ENCODE peak calls at places on chromosome 1, in eight cellular contexts. One of them, this sample, is unnamed.
A peak's percentile ranks its signal among the peaks of the same experiment; 100 is the strongest.

GRCh38 chr1:154768456-154769125 is 101.5 kb downstream of the KCNN3 start:
- DNase-seq in NCI-H510A treated with DMSO at 0.1 percent for 48 hours: no peak
- DNase-seq in germinal center: no peak
- DNase-seq in stimulated activated CD4-positive, alpha-beta T cell treated with anti-CD3 and anti-CD28 coated beads, Interleukin-1b, Interleukin-23, amount 100 ng/mL, for 1 hour: no peak
- DNase-seq in NCI-H1930: no peak
- DNase-seq in posterior vena cava: peak; percentile 61
- DNase-seq in A549: no peak
- DNase-seq in stimulated activated CD8-positive, alpha-beta memory T cell treated with anti-CD3 and anti-CD28 coated beads, Interleukin-2, amount 100 ng/mL, for 1 hour: no peak
- DNase-seq in this sample: no peak

GRCh38 chr1:44512313-44512885 is 107.3 kb downstream of the RNF220 start:
- DNase-seq in A549: no peak
- DNase-seq in stimulated activated CD8-positive, alpha-beta memory T cell treated with anti-CD3 and anti-CD28 coated beads, Interleukin-2, amount 100 ng/mL, for 1 hour: no peak
- DNase-seq in NCI-H1930: no peak
- DNase-seq in posterior vena cava: no peak
- DNase-seq in germinal center: no peak
- DNase-seq in stimulated activated CD4-positive, alpha-beta T cell treated with anti-CD3 and anti-CD28 coated beads, Interleukin-1b, Interleukin-23, amount 100 ng/mL, for 1 hour: no peak
- DNase-seq in NCI-H510A treated with DMSO at 0.1 percent for 48 hours: no peak
- DNase-seq in this sample: no peak

GRCh38 chr1:52546852-52547251 is 6.0 kb downstream of the TUT4 start:
- DNase-seq in A549: no peak
- DNase-seq in stimulated activated CD8-positive, alpha-beta memory T cell treated with anti-CD3 and anti-CD28 coated beads, Interleukin-2, amount 100 ng/mL, for 1 hour: no peak
- DNase-seq in germinal center: no peak
- DNase-seq in stimulated activated CD4-positive, alpha-beta T cell treated with anti-CD3 and anti-CD28 coated beads, Interleukin-1b, Interleukin-23, amount 100 ng/mL, for 1 hour: no peak
- DNase-seq in NCI-H510A treated with DMSO at 0.1 percent for 48 hours: no peak
- DNase-seq in NCI-H1930: no peak
- DNase-seq in posterior vena cava: no peak
- DNase-seq in this sample: no peak

GRCh38 chr1:160354388-160354985 is 11.3 kb downstream of the NCSTN start:
- DNase-seq in NCI-H510A treated with DMSO at 0.1 percent for 48 hours: no peak
- DNase-seq in germinal center: peak; percentile 37
- DNase-seq in A549: peak; percentile 30
- DNase-seq in stimulated activated CD8-positive, alpha-beta memory T cell treated with anti-CD3 and anti-CD28 coated beads, Interleukin-2, amount 100 ng/mL, for 1 hour: no peak
- DNase-seq in stimulated activated CD4-positive, alpha-beta T cell treated with anti-CD3 and anti-CD28 coated beads, Interleukin-1b, Interleukin-23, amount 100 ng/mL, for 1 hour: no peak
- DNase-seq in NCI-H1930: no peak
- DNase-seq in posterior vena cava: no peak
- DNase-seq in this sample: no peak

GRCh38 chr1:176994926-176995596 is 169.5 kb downstream of the ASTN1 start:
- DNase-seq in stimulated activated CD8-positive, alpha-beta memory T cell treated with anti-CD3 and anti-CD28 coated beads, Interleukin-2, amount 100 ng/mL, for 1 hour: no peak
- DNase-seq in stimulated activated CD4-positive, alpha-beta T cell treated with anti-CD3 and anti-CD28 coated beads, Interleukin-1b, Interleukin-23, amount 100 ng/mL, for 1 hour: no peak
- DNase-seq in germinal center: no peak
- DNase-seq in A549: no peak
- DNase-seq in posterior vena cava: no peak
- DNase-seq in NCI-H1930: no peak
- DNase-seq in NCI-H510A treated with DMSO at 0.1 percent for 48 hours: no peak
- DNase-seq in this sample: no peak

GRCh38 chr1:56961426-56961825 is 4.4 kb downstream of the C8B start:
- DNase-seq in posterior vena cava: no peak
- DNase-seq in NCI-H510A treated with DMSO at 0.1 percent for 48 hours: no peak
- DNase-seq in germinal center: no peak
- DNase-seq in stimulated activated CD8-positive, alpha-beta memory T cell treated with anti-CD3 and anti-CD28 coated beads, Interleukin-2, amount 100 ng/mL, for 1 hour: no peak
- DNase-seq in A549: no peak
- DNase-seq in stimulated activated CD4-positive, alpha-beta T cell treated with anti-CD3 and anti-CD28 coated beads, Interleukin-1b, Interleukin-23, amount 100 ng/mL, for 1 hour: no peak
- DNase-seq in NCI-H1930: no peak
- DNase-seq in this sample: no peak

GRCh38 chr1:183024352-183025337 is 1.4 kb downstream of the LAMC1 start:
- DNase-seq in germinal center: no peak
- DNase-seq in posterior vena cava: no peak
- DNase-seq in stimulated activated CD4-positive, alpha-beta T cell treated with anti-CD3 and anti-CD28 coated beads, Interleukin-1b, Interleukin-23, amount 100 ng/mL, for 1 hour: no peak
- DNase-seq in stimulated activated CD8-positive, alpha-beta memory T cell treated with anti-CD3 and anti-CD28 coated beads, Interleukin-2, amount 100 ng/mL, for 1 hour: no peak
- DNase-seq in NCI-H1930: no peak
- DNase-seq in A549: no peak
- DNase-seq in NCI-H510A treated with DMSO at 0.1 percent for 48 hours: no peak
- DNase-seq in this sample: no peak

GRCh38 chr1:84749427-84749826 is 59.2 kb upstream of the SSX2IP start:
- DNase-seq in stimulated activated CD4-positive, alpha-beta T cell treated with anti-CD3 and anti-CD28 coated beads, Interleukin-1b, Interleukin-23, amount 100 ng/mL, for 1 hour: no peak
- DNase-seq in NCI-H510A treated with DMSO at 0.1 percent for 48 hours: no peak
- DNase-seq in posterior vena cava: no peak
- DNase-seq in A549: no peak
- DNase-seq in NCI-H1930: no peak
- DNase-seq in germinal center: no peak
- DNase-seq in stimulated activated CD8-positive, alpha-beta memory T cell treated with anti-CD3 and anti-CD28 coated beads, Interleukin-2, amount 100 ng/mL, for 1 hour: no peak
- DNase-seq in this sample: no peak

GRCh38 chr1:18941221-18942141 is 15.0 kb downstream of the IFFO2 start:
- DNase-seq in stimulated activated CD8-positive, alpha-beta memory T cell treated with anti-CD3 and anti-CD28 coated beads, Interleukin-2, amount 100 ng/mL, for 1 hour: no peak
- DNase-seq in NCI-H1930: no peak
- DNase-seq in NCI-H510A treated with DMSO at 0.1 percent for 48 hours: peak; percentile 20
- DNase-seq in stimulated activated CD4-positive, alpha-beta T cell treated with anti-CD3 and anti-CD28 coated beads, Interleukin-1b, Interleukin-23, amount 100 ng/mL, for 1 hour: no peak
- DNase-seq in A549: peak; percentile 66
- DNase-seq in germinal center: no peak
- DNase-seq in posterior vena cava: no peak
- DNase-seq in this sample: no peak

GRCh38 chr1:21933397-21934248 is 3.5 kb downstream of the HSPG2 start:
- DNase-seq in A549: no peak
- DNase-seq in NCI-H1930: no peak
- DNase-seq in stimulated activated CD8-positive, alpha-beta memory T cell treated with anti-CD3 and anti-CD28 coated beads, Interleukin-2, amount 100 ng/mL, for 1 hour: no peak
- DNase-seq in stimulated activated CD4-positive, alpha-beta T cell treated with anti-CD3 and anti-CD28 coated beads, Interleukin-1b, Interleukin-23, amount 100 ng/mL, for 1 hour: no peak
- DNase-seq in posterior vena cava: peak; percentile 87
- DNase-seq in NCI-H510A treated with DMSO at 0.1 percent for 48 hours: peak; percentile 83
- DNase-seq in germinal center: no peak
- DNase-seq in this sample: no peak

GRCh38 chr1:231460614-231461013 is 38.5 kb upstream of the EGLN1 start:
- DNase-seq in germinal center: no peak
- DNase-seq in NCI-H1930: no peak
- DNase-seq in posterior vena cava: no peak
- DNase-seq in stimulated activated CD8-positive, alpha-beta memory T cell treated with anti-CD3 and anti-CD28 coated beads, Interleukin-2, amount 100 ng/mL, for 1 hour: peak; percentile 27
- DNase-seq in A549: no peak
- DNase-seq in NCI-H510A treated with DMSO at 0.1 percent for 48 hours: no peak
- DNase-seq in stimulated activated CD4-positive, alpha-beta T cell treated with anti-CD3 and anti-CD28 coated beads, Interleukin-1b, Interleukin-23, amount 100 ng/mL, for 1 hour: peak; percentile 17
- DNase-seq in this sample: no peak

GRCh38 chr1:113887776-113888175 is 395 bp upstream of the BCL2L15 start:
- DNase-seq in posterior vena cava: no peak
- DNase-seq in NCI-H1930: no peak
- DNase-seq in germinal center: no peak
- DNase-seq in stimulated activated CD8-positive, alpha-beta memory T cell treated with anti-CD3 and anti-CD28 coated beads, Interleukin-2, amount 100 ng/mL, for 1 hour: no peak
- DNase-seq in NCI-H510A treated with DMSO at 0.1 percent for 48 hours: no peak
- DNase-seq in stimulated activated CD4-positive, alpha-beta T cell treated with anti-CD3 and anti-CD28 coated beads, Interleukin-1b, Interleukin-23, amount 100 ng/mL, for 1 hour: no peak
- DNase-seq in A549: peak; percentile 6
- DNase-seq in this sample: no peak

GRCh38 chr1:158117854-158118691 is 62.6 kb upstream of the CD1D start:
- DNase-seq in NCI-H510A treated with DMSO at 0.1 percent for 48 hours: peak; percentile 24
- DNase-seq in posterior vena cava: peak; percentile 81
- DNase-seq in stimulated activated CD8-positive, alpha-beta memory T cell treated with anti-CD3 and anti-CD28 coated beads, Interleukin-2, amount 100 ng/mL, for 1 hour: peak; percentile 21
- DNase-seq in germinal center: peak; percentile 72
- DNase-seq in A549: peak; percentile 57
- DNase-seq in stimulated activated CD4-positive, alpha-beta T cell treated with anti-CD3 and anti-CD28 coated beads, Interleukin-1b, Interleukin-23, amount 100 ng/mL, for 1 hour: peak; percentile 23
- DNase-seq in NCI-H1930: peak; percentile 65
- DNase-seq in this sample: peak; percentile 89

GRCh38 chr1:26538480-26539412 is 9.2 kb downstream of the RPS6KA1 start:
- DNase-seq in NCI-H1930: no peak
- DNase-seq in A549: peak; percentile 44
- DNase-seq in posterior vena cava: no peak
- DNase-seq in germinal center: peak; percentile 71
- DNase-seq in NCI-H510A treated with DMSO at 0.1 percent for 48 hours: peak; percentile 19
- DNase-seq in stimulated activated CD8-positive, alpha-beta memory T cell treated with anti-CD3 and anti-CD28 coated beads, Interleukin-2, amount 100 ng/mL, for 1 hour: peak; percentile 34
- DNase-seq in stimulated activated CD4-positive, alpha-beta T cell treated with anti-CD3 and anti-CD28 coated beads, Interleukin-1b, Interleukin-23, amount 100 ng/mL, for 1 hour: no peak
- DNase-seq in this sample: peak; percentile 55

This sample was measured in 8988T.